ENCODE peak calls at places on chromosome 5, in six cellular contexts. L is upper lobe of right lung, S is H1, P is aorta, A is mesenchymal stem cell, Q is kidney. T is an unnamed sample.

GRCh38 chr5:39420482-39421145 is 4.2 kb downstream of the DAB2 start:
- DNase-seq in L (no peak), S (no peak), P (peak; percentile 88), A (peak; percentile 52), Q (peak; percentile 87), T (no peak)

GRCh38 chr5:57034517-57034916 is 82.6 kb upstream of the MIER3 start:
- DNase-seq in L (no peak), S (no peak), P (no peak), A (no peak), Q (no peak), T (no peak)

GRCh38 chr5:57566914-57567313 is 84.3 kb upstream of the ACTBL2 start:
- DNase-seq in L (no peak), S (no peak), P (no peak), A (peak; percentile 97), Q (no peak), T (no peak)

GRCh38 chr5:113682497-113683136 is 169.1 kb downstream of the YTHDC2 start:
- DNase-seq in L (no peak), S (no peak), P (no peak), A (peak; percentile 29), Q (no peak), T (no peak)

GRCh38 chr5:170269579-170269978 is 28.0 kb downstream of the LCP2 start:
- DNase-seq in L (no peak), S (no peak), P (no peak), A (no peak), Q (no peak), T (no peak)

GRCh38 chr5:156920042-156920860 is 42.8 kb downstream of the TIMD4 start:
- DNase-seq in L (no peak), S (no peak), P (no peak), A (no peak), Q (no peak), T (no peak)

GRCh38 chr5:151153766-151154272 is 3.8 kb downstream of the ANXA6 start:
- DNase-seq in L (no peak), S (no peak), P (no peak), A (peak; percentile 42), Q (no peak), T (no peak)

GRCh38 chr5:179438041-179438441 is 92.8 kb upstream of the ADAMTS2 start:
- DNase-seq in L (peak; percentile 67), S (no peak), P (peak; percentile 65), A (peak; percentile 8), Q (peak; percentile 93), T (peak; percentile 73)

GRCh38 chr5:140883927-140884697 is 2.2 kb downstream of the PCDHA13 start:
- DNase-seq in L (peak; percentile 58), S (no peak), P (no peak), A (no peak), Q (peak; percentile 72), T (peak; percentile 61)

GRCh38 chr5:111997308-111998159 is 240.5 kb upstream of the NREP start:
- DNase-seq in L (no peak), S (no peak), P (no peak), A (peak; percentile 99), Q (no peak), T (peak; percentile 80)

GRCh38 chr5:78483809-78484521 is 123.5 kb downstream of the SCAMP1 start:
- DNase-seq in L (no peak), S (no peak), P (no peak), A (peak; percentile 51), Q (no peak), T (no peak)
- H3K4me1 ChIP-seq in L (peaks cover 13% of the 10 kb centered on the region), S (no peaks in the 10 kb centered on the region), P (no peaks in the 10 kb centered on the region), A (no peaks in the 10 kb centered on the region), Q (no peaks in the 10 kb centered on the region), T (peaks cover 11% of the 10 kb centered on the region)

DNA sequence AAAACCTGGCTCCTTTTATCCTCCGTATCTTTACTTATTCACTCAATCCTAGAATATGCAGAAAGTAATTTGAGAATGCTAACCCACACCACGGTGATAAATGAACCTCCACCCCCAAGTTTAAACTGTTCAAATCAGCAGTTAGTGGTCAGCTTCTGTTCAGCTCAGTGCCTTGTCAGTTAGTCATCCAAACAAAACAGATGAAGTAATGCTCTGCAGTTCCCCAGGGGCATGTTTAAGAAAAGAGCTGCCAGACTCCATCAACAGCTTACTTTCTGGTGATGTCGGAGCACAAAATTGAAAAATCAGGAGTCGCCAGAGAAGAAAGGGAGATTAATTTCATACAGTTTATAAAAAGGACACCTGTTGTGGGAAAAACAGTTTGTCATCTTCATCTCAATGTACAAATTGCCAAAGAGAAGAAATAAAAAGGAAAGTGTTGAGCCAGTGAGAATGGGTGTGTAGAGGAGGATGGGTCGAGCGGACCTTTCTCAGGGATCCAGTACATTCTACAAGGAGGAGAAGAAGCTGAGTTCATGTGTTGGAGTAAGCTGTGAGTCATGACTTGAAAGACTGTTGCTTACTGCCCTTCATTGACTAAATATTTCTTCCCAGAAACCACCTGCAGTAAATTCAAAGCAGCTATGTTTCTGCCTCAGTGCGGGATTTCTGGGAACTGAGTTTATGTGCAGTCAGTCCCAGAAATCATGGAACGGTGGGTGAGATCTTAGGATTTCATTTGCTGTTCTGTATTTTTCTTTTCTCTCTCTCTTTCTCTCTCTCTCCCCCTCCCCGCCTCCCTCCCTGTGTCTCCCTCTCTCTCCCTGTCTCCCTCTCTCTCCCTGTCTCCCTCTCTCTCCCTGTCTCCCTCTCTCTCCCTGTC is 13.7 kb downstream of the TRIO start:
- DNase-seq in L (no peak), S (no peak), P (no peak), A (peak; percentile 99), Q (no peak), T (no peak)
- H3K4me3 ChIP-seq in L (peak overlapping the region; percentile 1), S (no peak overlapping the region), P (peak overlapping the region; percentile 24), A (peak overlapping the region; percentile 64), Q (no peak overlapping the region), T (peak overlapping the region; percentile 14)

GRCh38 chr5:143217804-143218160 is 185.7 kb downstream of the NR3C1 start:
- DNase-seq in L (no peak), S (no peak), P (no peak), A (no peak), Q (no peak), T (no peak)
- H3K4me1 ChIP-seq in L (peaks cover 37% of the 10 kb centered on the region), S (peaks cover 2% of the 10 kb centered on the region), P (peaks cover 3% of the 10 kb centered on the region), A (peaks cover 18% of the 10 kb centered on the region), Q (no peaks in the 10 kb centered on the region), T (peaks cover 8% of the 10 kb centered on the region)

GRCh38 chr5:54455413-54456157 is at the start of gene HSPB3:
- DNase-seq in L (no peak), S (no peak), P (no peak), A (peak; percentile 80), Q (no peak), T (no peak)
- H3K4me3 ChIP-seq in L (no peak within 1 kb of the TSS), S (no peak within 1 kb of the TSS), P (no peak within 1 kb of the TSS), A (no peak within 1 kb of the TSS), Q (no peak within 1 kb of the TSS), T (no peak within 1 kb of the TSS)

DNA sequence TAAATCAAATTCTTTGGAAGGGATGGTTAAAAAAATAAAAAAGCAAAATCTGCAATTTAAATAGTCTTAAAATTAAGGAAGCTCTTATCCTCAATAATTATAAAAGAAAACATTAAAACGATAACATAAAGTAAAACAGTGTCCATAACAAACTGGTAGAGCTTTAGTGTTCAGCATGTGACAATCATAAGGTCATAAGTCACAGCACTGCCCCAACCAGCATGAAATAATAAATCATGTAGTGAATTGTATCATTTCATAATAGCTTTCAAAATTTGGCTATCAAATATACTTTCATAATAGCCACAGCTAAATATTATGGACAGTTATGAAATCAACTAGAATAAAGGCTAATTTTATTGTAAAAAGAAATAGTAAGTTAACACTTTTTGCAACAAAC is 10.0 kb downstream of the NR3C1 start:
- DNase-seq in L (no peak), S (no peak), P (no peak), A (no peak), Q (no peak), T (no peak)
- H3K4me1 ChIP-seq in L (peaks cover 79% of the 10 kb centered on the region), S (no peaks in the 10 kb centered on the region), P (peaks cover 2% of the 10 kb centered on the region), A (no peaks in the 10 kb centered on the region), Q (peaks cover 22% of the 10 kb centered on the region), T (peaks cover 54% of the 10 kb centered on the region)

GRCh38 chr5:478355-478981 is 35.5 kb downstream of the EXOC3 start:
- DNase-seq in L (no peak), S (no peak), P (no peak), A (no peak), Q (no peak), T (no peak)
- H3K4me3 ChIP-seq in L (no peak overlapping the region), S (no peak overlapping the region), P (no peak overlapping the region), A (no peak overlapping the region), Q (no peak overlapping the region), T (no peak overlapping the region)